ENCODE peak calls at places on chromosomes 5 and 9, in eight cellular contexts. One of them, this sample, is unnamed.

GRCh38 chr5:28808967-28809810 is 1770.8 kb upstream of the CDH9 start:
- DNase-seq in astrocyte of the spinal cord: no peak
- DNase-seq in astrocyte: no peak
- DNase-seq in activated CD4-positive, alpha-beta T cell treated with anti-CD3 and anti-CD28 coated beads, Interleukin-2, amount 50 U/mL, for 24 hours: no peak
- DNase-seq in NCI-H526 treated with DMSO at 0.1 percent for 48 hours: no peak
- DNase-seq in DMS153: no peak
- DNase-seq in DMS53: no peak
- DNase-seq in sigmoid colon: no peak
- DNase-seq in this sample: peak

GRCh38 chr5:31620071-31620470 is 18.9 kb upstream of the PDZD2 start:
- DNase-seq in DMS53: no peak
- DNase-seq in NCI-H526 treated with DMSO at 0.1 percent for 48 hours: peak
- DNase-seq in astrocyte of the spinal cord: no peak
- DNase-seq in DMS153: no peak
- DNase-seq in sigmoid colon: no peak
- DNase-seq in activated CD4-positive, alpha-beta T cell treated with anti-CD3 and anti-CD28 coated beads, Interleukin-2, amount 50 U/mL, for 24 hours: no peak
- DNase-seq in astrocyte: no peak
- DNase-seq in this sample: no peak

GRCh38 chr5:141681295-141681694 is 735 bp downstream of the ARAP3 start:
- DNase-seq in astrocyte of the spinal cord: no peak
- DNase-seq in DMS153: no peak
- DNase-seq in astrocyte: no peak
- DNase-seq in activated CD4-positive, alpha-beta T cell treated with anti-CD3 and anti-CD28 coated beads, Interleukin-2, amount 50 U/mL, for 24 hours: no peak
- DNase-seq in DMS53: no peak
- DNase-seq in sigmoid colon: no peak
- DNase-seq in NCI-H526 treated with DMSO at 0.1 percent for 48 hours: no peak
- DNase-seq in this sample: no peak

GRCh38 chr9:5230554-5230953 is 665 bp upstream of the INSL4 start:
- DNase-seq in sigmoid colon: no peak
- DNase-seq in DMS153: no peak
- DNase-seq in NCI-H526 treated with DMSO at 0.1 percent for 48 hours: no peak
- DNase-seq in astrocyte of the spinal cord: no peak
- DNase-seq in activated CD4-positive, alpha-beta T cell treated with anti-CD3 and anti-CD28 coated beads, Interleukin-2, amount 50 U/mL, for 24 hours: no peak
- DNase-seq in astrocyte: no peak
- DNase-seq in DMS53: peak
- DNase-seq in this sample: no peak

GRCh38 chr5:148186248-148187003 is 16.4 kb upstream of the SPINK6 start:
- DNase-seq in astrocyte of the spinal cord: peak
- DNase-seq in DMS53: no peak
- DNase-seq in activated CD4-positive, alpha-beta T cell treated with anti-CD3 and anti-CD28 coated beads, Interleukin-2, amount 50 U/mL, for 24 hours: peak
- DNase-seq in sigmoid colon: no peak
- DNase-seq in astrocyte: peak
- DNase-seq in DMS153: no peak
- DNase-seq in NCI-H526 treated with DMSO at 0.1 percent for 48 hours: no peak
- DNase-seq in this sample: peak

GRCh38 chr9:113563856-113564514 is 100.5 kb downstream of the RGS3 start:
- DNase-seq in astrocyte of the spinal cord: no peak
- DNase-seq in activated CD4-positive, alpha-beta T cell treated with anti-CD3 and anti-CD28 coated beads, Interleukin-2, amount 50 U/mL, for 24 hours: no peak
- DNase-seq in astrocyte: no peak
- DNase-seq in NCI-H526 treated with DMSO at 0.1 percent for 48 hours: no peak
- DNase-seq in DMS153: no peak
- DNase-seq in DMS53: no peak
- DNase-seq in sigmoid colon: peak
- DNase-seq in this sample: no peak

GRCh38 chr5:89988998-89989690 is 420.4 kb downstream of the CETN3 start:
- DNase-seq in activated CD4-positive, alpha-beta T cell treated with anti-CD3 and anti-CD28 coated beads, Interleukin-2, amount 50 U/mL, for 24 hours: no peak
- DNase-seq in DMS153: no peak
- DNase-seq in astrocyte of the spinal cord: peak
- DNase-seq in astrocyte: no peak
- DNase-seq in DMS53: no peak
- DNase-seq in sigmoid colon: no peak
- DNase-seq in NCI-H526 treated with DMSO at 0.1 percent for 48 hours: no peak
- DNase-seq in this sample: no peak

GRCh38 chr5:757346-757930 is 27.1 kb downstream of the ZDHHC11B start:
- DNase-seq in sigmoid colon: peak
- DNase-seq in astrocyte of the spinal cord: no peak
- DNase-seq in astrocyte: no peak
- DNase-seq in DMS53: no peak
- DNase-seq in DMS153: no peak
- DNase-seq in NCI-H526 treated with DMSO at 0.1 percent for 48 hours: no peak
- DNase-seq in activated CD4-positive, alpha-beta T cell treated with anti-CD3 and anti-CD28 coated beads, Interleukin-2, amount 50 U/mL, for 24 hours: no peak
- DNase-seq in this sample: no peak

GRCh38 chr5:140398379-140398811 is 3.2 kb upstream of the ANKHD1 start:
- DNase-seq in activated CD4-positive, alpha-beta T cell treated with anti-CD3 and anti-CD28 coated beads, Interleukin-2, amount 50 U/mL, for 24 hours: no peak
- DNase-seq in astrocyte of the spinal cord: no peak
- DNase-seq in NCI-H526 treated with DMSO at 0.1 percent for 48 hours: no peak
- DNase-seq in sigmoid colon: no peak
- DNase-seq in DMS153: no peak
- DNase-seq in DMS53: peak
- DNase-seq in astrocyte: no peak
- DNase-seq in this sample: no peak

GRCh38 chr5:131096774-131097695 is 68.0 kb downstream of the HINT1 start:
- DNase-seq in NCI-H526 treated with DMSO at 0.1 percent for 48 hours: no peak
- DNase-seq in DMS53: no peak
- DNase-seq in astrocyte of the spinal cord: no peak
- DNase-seq in sigmoid colon: no peak
- DNase-seq in DMS153: no peak
- DNase-seq in astrocyte: no peak
- DNase-seq in activated CD4-positive, alpha-beta T cell treated with anti-CD3 and anti-CD28 coated beads, Interleukin-2, amount 50 U/mL, for 24 hours: no peak
- DNase-seq in this sample: no peak

GRCh38 chr9:15306068-15306756 is 804 bp downstream of the TTC39B start:
- DNase-seq in activated CD4-positive, alpha-beta T cell treated with anti-CD3 and anti-CD28 coated beads, Interleukin-2, amount 50 U/mL, for 24 hours: no peak
- DNase-seq in astrocyte of the spinal cord: peak
- DNase-seq in astrocyte: peak
- DNase-seq in sigmoid colon: peak
- DNase-seq in DMS53: peak
- DNase-seq in NCI-H526 treated with DMSO at 0.1 percent for 48 hours: peak
- DNase-seq in DMS153: peak
- DNase-seq in this sample: peak

GRCh38 chr9:123062306-123063171 is 29.1 kb downstream of the GPR21 start:
- DNase-seq in DMS153: no peak
- DNase-seq in NCI-H526 treated with DMSO at 0.1 percent for 48 hours: no peak
- DNase-seq in sigmoid colon: no peak
- DNase-seq in activated CD4-positive, alpha-beta T cell treated with anti-CD3 and anti-CD28 coated beads, Interleukin-2, amount 50 U/mL, for 24 hours: no peak
- DNase-seq in DMS53: no peak
- DNase-seq in astrocyte of the spinal cord: no peak
- DNase-seq in astrocyte: peak
- DNase-seq in this sample: no peak

GRCh38 chr9:115306860-115307259 is 188.9 kb upstream of the TNC start:
- DNase-seq in astrocyte: peak
- DNase-seq in NCI-H526 treated with DMSO at 0.1 percent for 48 hours: no peak
- DNase-seq in sigmoid colon: no peak
- DNase-seq in activated CD4-positive, alpha-beta T cell treated with anti-CD3 and anti-CD28 coated beads, Interleukin-2, amount 50 U/mL, for 24 hours: no peak
- DNase-seq in DMS153: no peak
- DNase-seq in DMS53: no peak
- DNase-seq in astrocyte of the spinal cord: no peak
- DNase-seq in this sample: no peak

GRCh38 chr9:136170291-136170901 is 34.5 kb downstream of the LHX3 start:
- DNase-seq in DMS53: peak
- DNase-seq in sigmoid colon: no peak
- DNase-seq in activated CD4-positive, alpha-beta T cell treated with anti-CD3 and anti-CD28 coated beads, Interleukin-2, amount 50 U/mL, for 24 hours: peak
- DNase-seq in astrocyte of the spinal cord: no peak
- DNase-seq in astrocyte: no peak
- DNase-seq in DMS153: no peak
- DNase-seq in NCI-H526 treated with DMSO at 0.1 percent for 48 hours: no peak
- DNase-seq in this sample: peak

GRCh38 chr5:10702040-10702629 is 58.9 kb downstream of the DAP start:
- DNase-seq in DMS153: no peak
- DNase-seq in astrocyte: peak
- DNase-seq in activated CD4-positive, alpha-beta T cell treated with anti-CD3 and anti-CD28 coated beads, Interleukin-2, amount 50 U/mL, for 24 hours: no peak
- DNase-seq in DMS53: no peak
- DNase-seq in sigmoid colon: no peak
- DNase-seq in astrocyte of the spinal cord: peak
- DNase-seq in NCI-H526 treated with DMSO at 0.1 percent for 48 hours: no peak
- DNase-seq in this sample: peak

GRCh38 chr5:176620333-176620981 is 9.9 kb downstream of the SNCB start:
- DNase-seq in DMS53: peak
- DNase-seq in NCI-H526 treated with DMSO at 0.1 percent for 48 hours: no peak
- DNase-seq in activated CD4-positive, alpha-beta T cell treated with anti-CD3 and anti-CD28 coated beads, Interleukin-2, amount 50 U/mL, for 24 hours: no peak
- DNase-seq in astrocyte of the spinal cord: no peak
- DNase-seq in DMS153: no peak
- DNase-seq in sigmoid colon: no peak
- DNase-seq in astrocyte: no peak
- DNase-seq in this sample: peak

GRCh38 chr5:72067682-72068470 is 39.4 kb upstream of the MAP1B start:
- DNase-seq in sigmoid colon: no peak
- DNase-seq in NCI-H526 treated with DMSO at 0.1 percent for 48 hours: no peak
- DNase-seq in DMS53: peak
- DNase-seq in astrocyte of the spinal cord: peak
- DNase-seq in astrocyte: peak
- DNase-seq in activated CD4-positive, alpha-beta T cell treated with anti-CD3 and anti-CD28 coated beads, Interleukin-2, amount 50 U/mL, for 24 hours: no peak
- DNase-seq in DMS153: no peak
- DNase-seq in this sample: peak

GRCh38 chr5:1723957-1724821 is 75.4 kb downstream of the MRPL36 start:
- DNase-seq in activated CD4-positive, alpha-beta T cell treated with anti-CD3 and anti-CD28 coated beads, Interleukin-2, amount 50 U/mL, for 24 hours: no peak
- DNase-seq in astrocyte: no peak
- DNase-seq in DMS153: no peak
- DNase-seq in astrocyte of the spinal cord: no peak
- DNase-seq in DMS53: no peak
- DNase-seq in sigmoid colon: peak
- DNase-seq in NCI-H526 treated with DMSO at 0.1 percent for 48 hours: no peak
- DNase-seq in this sample: no peak

GRCh38 chr5:3924990-3925389 is 329.4 kb downstream of the IRX1 start:
- DNase-seq in DMS153: no peak
- DNase-seq in DMS53: no peak
- DNase-seq in activated CD4-positive, alpha-beta T cell treated with anti-CD3 and anti-CD28 coated beads, Interleukin-2, amount 50 U/mL, for 24 hours: no peak
- DNase-seq in astrocyte of the spinal cord: no peak
- DNase-seq in astrocyte: no peak
- DNase-seq in sigmoid colon: no peak
- DNase-seq in NCI-H526 treated with DMSO at 0.1 percent for 48 hours: no peak
- DNase-seq in this sample: no peak

GRCh38 chr9:91245432-91246313 is 116.0 kb downstream of the AUH start:
- DNase-seq in DMS53: peak
- DNase-seq in sigmoid colon: no peak
- DNase-seq in DMS153: no peak
- DNase-seq in activated CD4-positive, alpha-beta T cell treated with anti-CD3 and anti-CD28 coated beads, Interleukin-2, amount 50 U/mL, for 24 hours: peak
- DNase-seq in astrocyte: peak
- DNase-seq in NCI-H526 treated with DMSO at 0.1 percent for 48 hours: no peak
- DNase-seq in astrocyte of the spinal cord: peak
- DNase-seq in this sample: peak

GRCh38 chr9:37046683-37047082 is 12.6 kb upstream of the PAX5 start:
- DNase-seq in NCI-H526 treated with DMSO at 0.1 percent for 48 hours: no peak
- DNase-seq in astrocyte of the spinal cord: no peak
- DNase-seq in sigmoid colon: no peak
- DNase-seq in DMS53: no peak
- DNase-seq in DMS153: no peak
- DNase-seq in astrocyte: no peak
- DNase-seq in activated CD4-positive, alpha-beta T cell treated with anti-CD3 and anti-CD28 coated beads, Interleukin-2, amount 50 U/mL, for 24 hours: no peak
- DNase-seq in this sample: no peak

GRCh38 chr9:128002959-128003358 is 22.2 kb upstream of the EEIG1 start:
- DNase-seq in sigmoid colon: no peak
- DNase-seq in activated CD4-positive, alpha-beta T cell treated with anti-CD3 and anti-CD28 coated beads, Interleukin-2, amount 50 U/mL, for 24 hours: no peak
- DNase-seq in DMS153: no peak
- DNase-seq in DMS53: no peak
- DNase-seq in NCI-H526 treated with DMSO at 0.1 percent for 48 hours: no peak
- DNase-seq in astrocyte: no peak
- DNase-seq in astrocyte of the spinal cord: no peak
- DNase-seq in this sample: no peak

GRCh38 chr5:63262191-63262981 is 683.8 kb downstream of the LRRC70 start:
- DNase-seq in astrocyte of the spinal cord: peak
- DNase-seq in sigmoid colon: no peak
- DNase-seq in DMS153: no peak
- DNase-seq in astrocyte: peak
- DNase-seq in activated CD4-positive, alpha-beta T cell treated with anti-CD3 and anti-CD28 coated beads, Interleukin-2, amount 50 U/mL, for 24 hours: no peak
- DNase-seq in NCI-H526 treated with DMSO at 0.1 percent for 48 hours: no peak
- DNase-seq in DMS53: no peak
- DNase-seq in this sample: no peak

GRCh38 chr9:8677725-8678124 is 878.1 kb upstream of the DMAC1 start:
- DNase-seq in NCI-H526 treated with DMSO at 0.1 percent for 48 hours: no peak
- DNase-seq in astrocyte: no peak
- DNase-seq in DMS53: no peak
- DNase-seq in activated CD4-positive, alpha-beta T cell treated with anti-CD3 and anti-CD28 coated beads, Interleukin-2, amount 50 U/mL, for 24 hours: no peak
- DNase-seq in astrocyte of the spinal cord: peak
- DNase-seq in sigmoid colon: no peak
- DNase-seq in DMS153: no peak
- DNase-seq in this sample: no peak

This sample was measured in Daoy.